ENCODE peak calls at places on chromosomes 3 and 15, in seven cellular contexts. K is transverse colon, F is astrocyte of the spinal cord, O is GM06990, Y is Panc1, N is osteocyte, J is right lobe of liver. E is an unnamed sample.

GRCh38 chr3:194485471-194485875 is 1.3 kb downstream of the ATP13A3 start:
- DNase-seq in Y (no peak), J (no peak), N (no peak), O (no peak), K (no peak), F (peak; percentile 45), E (no peak)

GRCh38 chr15:74010929-74011540 is 16.5 kb downstream of the PML start:
- DNase-seq in K (no peak), O (no peak), Y (no peak), J (peak; percentile 81), N (no peak), F (no peak), E (no peak)

GRCh38 chr3:144564011-144564410 is 592.4 kb downstream of the DIPK2A start:
- DNase-seq in O (no peak), Y (no peak), K (no peak), J (no peak), F (no peak), N (no peak), E (no peak)

GRCh38 chr15:90837052-90837621 is 31.3 kb upstream of the FURIN start:
- DNase-seq in Y (no peak), N (no peak), O (no peak), J (no peak), F (no peak), K (no peak), E (no peak)

GRCh38 chr3:126834596-126835471 is 130.8 kb downstream of the CHCHD6 start:
- DNase-seq in Y (no peak), F (peak; percentile 21), K (no peak), N (peak; percentile 51), J (peak; percentile 34), O (no peak), E (no peak)

GRCh38 chr3:126570103-126570541 is 11.4 kb upstream of the C3orf22 start:
- DNase-seq in O (no peak), J (peak; percentile 39), F (no peak), Y (no peak), N (no peak), K (no peak), E (no peak)

GRCh38 chr15:40830884-40831283 is 2.4 kb upstream of the PPP1R14D start:
- DNase-seq in Y (no peak), O (no peak), N (no peak), K (no peak), J (no peak), F (no peak), E (no peak)

GRCh38 chr3:193975072-193975535 is 160.8 kb upstream of the HES1 start:
- DNase-seq in O (no peak), K (no peak), N (no peak), F (no peak), J (no peak), Y (no peak), E (no peak)

GRCh38 chr3:141979050-141979671 is 102.7 kb downstream of the ATP1B3 start:
- DNase-seq in F (peak; percentile 83), Y (peak; percentile 90), N (no peak), J (no peak), K (no peak), O (no peak), E (no peak)

GRCh38 chr15:61687124-61687523 is 373.1 kb downstream of the VPS13C start:
- DNase-seq in K (no peak), N (no peak), J (no peak), O (no peak), F (no peak), Y (no peak), E (no peak)

GRCh38 chr15:35746121-35746520 is 200.2 kb upstream of the DPH6 start:
- DNase-seq in O (no peak), N (no peak), K (no peak), F (no peak), J (no peak), Y (no peak), E (no peak)

GRCh38 chr3:35648347-35648746 is 9.0 kb downstream of the ARPP21 start:
- DNase-seq in F (peak; percentile 71), Y (no peak), J (no peak), O (no peak), N (no peak), K (no peak), E (no peak)

GRCh38 chr15:87877114-87877810 is 379.3 kb downstream of the NTRK3 start:
- DNase-seq in K (no peak), J (no peak), F (peak; percentile 55), N (no peak), Y (no peak), O (no peak), E (peak; percentile 44)

GRCh38 chr3:42804831-42805821 is 836 bp upstream of the HIGD1A start:
- DNase-seq in O (peak; percentile 10), K (peak; percentile 35), F (peak; percentile 22), N (no peak), J (peak; percentile 85), Y (no peak), E (no peak)

GRCh38 chr3:50392101-50392715 is 32.9 kb upstream of the TMEM115 start:
- DNase-seq in F (no peak), K (no peak), O (no peak), J (no peak), Y (no peak), N (no peak), E (no peak)

GRCh38 chr3:12501360-12502020 is 17.2 kb downstream of the TSEN2 start:
- DNase-seq in Y (no peak), J (no peak), O (no peak), F (no peak), N (no peak), K (no peak), E (no peak)

GRCh38 chr3:9793161-9793781 is 389 bp downstream of the ARPC4 start:
- DNase-seq in J (no peak), K (peak; percentile 57), O (no peak), N (no peak), F (peak; percentile 27), Y (no peak), E (peak; percentile 67)

GRCh38 chr15:28886431-28887343 is 913 bp downstream of the APBA2 start:
- DNase-seq in O (no peak), Y (no peak), F (no peak), K (no peak), N (no peak), J (no peak), E (no peak)

GRCh38 chr3:57826286-57826951 is 70.3 kb downstream of the SLMAP start:
- DNase-seq in Y (no peak), O (no peak), F (no peak), K (no peak), N (no peak), J (no peak), E (no peak)

GRCh38 chr15:52164631-52165265 is 26.4 kb downstream of the GNB5 start:
- DNase-seq in O (no peak), J (no peak), N (no peak), F (no peak), Y (no peak), K (no peak), E (no peak)

GRCh38 chr15:39494462-39494861 is 86.4 kb upstream of the THBS1 start:
- DNase-seq in N (no peak), O (no peak), Y (no peak), K (no peak), F (no peak), J (no peak), E (no peak)

GRCh38 chr3:13890377-13891016 is 10.6 kb upstream of the WNT7A start:
- DNase-seq in F (no peak), J (no peak), Y (no peak), N (peak; percentile 73), O (peak; percentile 57), K (no peak), E (no peak)

GRCh38 chr3:141379250-141379872 is 11.1 kb downstream of the ZBTB38 start:
- DNase-seq in N (no peak), J (no peak), O (peak; percentile 86), Y (no peak), F (no peak), K (no peak), E (no peak)

DNA sequence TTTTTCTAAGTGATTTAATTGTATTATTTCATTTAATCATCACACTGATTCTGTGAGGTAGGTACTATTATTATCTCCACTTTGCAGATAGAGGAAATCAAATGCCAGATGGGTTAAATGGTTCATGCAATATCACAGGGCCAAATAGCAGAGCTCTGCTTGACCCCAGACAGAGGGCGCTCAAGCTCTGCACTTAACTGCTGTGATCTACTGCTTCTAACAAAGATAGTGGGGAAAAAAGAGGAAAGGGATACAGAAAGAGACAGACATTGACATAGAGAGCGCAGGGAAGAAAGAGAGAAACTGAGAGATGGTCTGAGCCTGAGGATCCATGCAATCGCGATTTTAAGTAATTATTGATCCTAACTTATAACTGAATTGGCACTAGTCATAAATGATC is 279.1 kb upstream of the THRB start:
- DNase-seq in N (no peak), J (peak; percentile 58), K (peak; percentile 18), F (peak; percentile 72), O (peak; percentile 1), Y (peak; percentile 24), E (no peak)
- TF ChIP-seq CTCF in N (peak; percentile 94), J (peak; percentile 74), K (peak; percentile 58), F (peak; percentile 85), O (peak; percentile 75), Y (peak; percentile 75), E (no peak)

GRCh38 chr3:49327485-49327884 is 12.4 kb downstream of the USP4 start:
- DNase-seq in F (no peak), K (no peak), N (no peak), Y (no peak), J (no peak), O (no peak), E (no peak)
- TF ChIP-seq CTCF in F (peak; percentile 30), K (peak; percentile 9), N (peak; percentile 36), Y (no peak), J (peak; percentile 32), O (peak; percentile 3), E (peak; percentile 39)

GRCh38 chr3:14915636-14916222 is 31.7 kb upstream of the NR2C2 start:
- DNase-seq in F (no peak), O (no peak), N (peak; percentile 64), Y (no peak), J (peak; percentile 42), K (no peak), E (no peak)
- TF ChIP-seq CTCF in F (no peak), O (peak; percentile 34), N (no peak), Y (no peak), J (no peak), K (peak; percentile 20), E (no peak)

DNA sequence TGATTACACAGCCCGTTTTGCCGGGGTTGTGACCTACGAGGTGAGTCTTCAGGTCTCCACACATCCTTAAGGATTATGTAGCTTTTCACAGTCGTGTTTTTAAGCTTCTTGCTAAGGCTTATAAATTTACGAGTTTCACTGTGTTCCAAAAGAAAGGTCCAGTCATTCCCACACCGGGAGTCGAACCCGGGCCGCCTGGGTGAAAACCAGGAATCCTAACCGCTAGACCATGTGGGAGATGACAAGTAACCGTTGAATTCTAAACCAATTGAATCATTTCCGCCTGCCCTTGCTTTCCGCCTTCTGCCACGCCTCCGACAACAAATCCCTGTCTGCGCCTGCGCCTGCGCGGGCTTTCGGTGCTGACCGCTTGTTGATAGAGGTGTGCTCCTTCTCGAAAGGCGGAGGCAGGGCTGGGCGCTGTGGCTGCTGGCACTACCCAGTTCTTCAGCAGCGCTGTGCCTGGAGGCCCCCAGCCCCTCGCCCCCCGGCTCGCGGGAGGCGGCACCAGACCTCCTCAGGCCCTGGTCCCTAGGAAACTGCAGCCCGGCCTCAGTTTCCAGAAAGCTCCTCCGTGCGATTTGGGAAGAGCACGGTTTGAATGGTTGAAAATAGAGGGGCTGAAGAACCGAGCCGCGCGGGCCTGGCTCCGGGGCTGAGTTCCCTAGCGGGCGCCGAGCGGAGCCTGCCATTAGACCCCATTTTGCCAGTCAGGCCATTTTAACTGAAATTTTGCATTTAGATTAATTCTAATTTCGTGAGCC is 219.1 kb upstream of the ATP10A start:
- DNase-seq in N (peak; percentile 99), Y (peak; percentile 94), O (peak; percentile 77), F (peak; percentile 96), J (peak; percentile 97), K (peak; percentile 94), E (peak; percentile 88)
- TF ChIP-seq CTCF in N (no peak), Y (no peak), O (no peak), F (no peak), J (no peak), K (no peak), E (no peak)